ENCODE peak calls at places on chromosomes 5 and 9, in ten cellular contexts. One of them, this sample, is unnamed.

GRCh38 chr9:15724006-15724405 is 171.2 kb downstream of the CCDC171 start:
- DNase-seq in naive thymus-derived CD8-positive, alpha-beta T cell: no peak
- DNase-seq in GM04504: peak; percentile 9
- DNase-seq in Peyer's patch: no peak
- DNase-seq in activated CD8-positive, alpha-beta memory T cell treated with anti-CD3 and anti-CD28 coated beads for 4 hours: no peak
- DNase-seq in left kidney: no peak
- DNase-seq in kidney: no peak
- DNase-seq in activated naive CD4-positive, alpha-beta T cell: no peak
- DNase-seq in germinal center: no peak
- DNase-seq in SHP77: no peak
- DNase-seq in this sample: no peak

GRCh38 chr5:122292357-122292756 is 19.7 kb upstream of the SNCAIP start:
- DNase-seq in GM04504: no peak
- DNase-seq in SHP77: no peak
- DNase-seq in germinal center: no peak
- DNase-seq in left kidney: no peak
- DNase-seq in activated naive CD4-positive, alpha-beta T cell: no peak
- DNase-seq in naive thymus-derived CD8-positive, alpha-beta T cell: no peak
- DNase-seq in kidney: no peak
- DNase-seq in Peyer's patch: no peak
- DNase-seq in activated CD8-positive, alpha-beta memory T cell treated with anti-CD3 and anti-CD28 coated beads for 4 hours: no peak
- DNase-seq in this sample: no peak

GRCh38 chr5:39231705-39232525 is 12.6 kb upstream of the FYB1 start:
- DNase-seq in activated CD8-positive, alpha-beta memory T cell treated with anti-CD3 and anti-CD28 coated beads for 4 hours: no peak
- DNase-seq in left kidney: no peak
- DNase-seq in germinal center: no peak
- DNase-seq in GM04504: no peak
- DNase-seq in activated naive CD4-positive, alpha-beta T cell: no peak
- DNase-seq in SHP77: no peak
- DNase-seq in Peyer's patch: no peak
- DNase-seq in kidney: no peak
- DNase-seq in naive thymus-derived CD8-positive, alpha-beta T cell: no peak
- DNase-seq in this sample: peak; percentile 68

GRCh38 chr9:123686849-123687233 is 243.1 kb downstream of the DENND1A start:
- DNase-seq in activated CD8-positive, alpha-beta memory T cell treated with anti-CD3 and anti-CD28 coated beads for 4 hours: no peak
- DNase-seq in GM04504: no peak
- DNase-seq in kidney: no peak
- DNase-seq in left kidney: peak; percentile 76
- DNase-seq in Peyer's patch: no peak
- DNase-seq in SHP77: no peak
- DNase-seq in naive thymus-derived CD8-positive, alpha-beta T cell: no peak
- DNase-seq in germinal center: no peak
- DNase-seq in activated naive CD4-positive, alpha-beta T cell: no peak
- DNase-seq in this sample: no peak

GRCh38 chr5:97192580-97193421 is 9.8 kb upstream of the RIOK2 start:
- DNase-seq in SHP77: no peak
- DNase-seq in germinal center: no peak
- DNase-seq in activated CD8-positive, alpha-beta memory T cell treated with anti-CD3 and anti-CD28 coated beads for 4 hours: no peak
- DNase-seq in left kidney: peak; percentile 1
- DNase-seq in activated naive CD4-positive, alpha-beta T cell: no peak
- DNase-seq in kidney: no peak
- DNase-seq in GM04504: no peak
- DNase-seq in naive thymus-derived CD8-positive, alpha-beta T cell: no peak
- DNase-seq in Peyer's patch: no peak
- DNase-seq in this sample: no peak

GRCh38 chr5:10214036-10214435 is 35.7 kb downstream of the ATPSCKMT start:
- DNase-seq in germinal center: no peak
- DNase-seq in activated CD8-positive, alpha-beta memory T cell treated with anti-CD3 and anti-CD28 coated beads for 4 hours: no peak
- DNase-seq in Peyer's patch: no peak
- DNase-seq in naive thymus-derived CD8-positive, alpha-beta T cell: no peak
- DNase-seq in left kidney: no peak
- DNase-seq in GM04504: no peak
- DNase-seq in activated naive CD4-positive, alpha-beta T cell: no peak
- DNase-seq in kidney: no peak
- DNase-seq in SHP77: no peak
- DNase-seq in this sample: no peak

GRCh38 chr9:33239922-33240321 is at the start of gene SPINK4:
- DNase-seq in activated CD8-positive, alpha-beta memory T cell treated with anti-CD3 and anti-CD28 coated beads for 4 hours: no peak
- DNase-seq in germinal center: no peak
- DNase-seq in Peyer's patch: no peak
- DNase-seq in SHP77: no peak
- DNase-seq in GM04504: no peak
- DNase-seq in activated naive CD4-positive, alpha-beta T cell: no peak
- DNase-seq in left kidney: no peak
- DNase-seq in naive thymus-derived CD8-positive, alpha-beta T cell: no peak
- DNase-seq in kidney: no peak
- DNase-seq in this sample: no peak

GRCh38 chr5:90337449-90338052 is 72.0 kb downstream of the CETN3 start:
- DNase-seq in GM04504: no peak
- DNase-seq in SHP77: no peak
- DNase-seq in germinal center: no peak
- DNase-seq in left kidney: no peak
- DNase-seq in naive thymus-derived CD8-positive, alpha-beta T cell: no peak
- DNase-seq in Peyer's patch: no peak
- DNase-seq in kidney: no peak
- DNase-seq in activated naive CD4-positive, alpha-beta T cell: no peak
- DNase-seq in activated CD8-positive, alpha-beta memory T cell treated with anti-CD3 and anti-CD28 coated beads for 4 hours: no peak
- DNase-seq in this sample: no peak

GRCh38 chr9:77820293-77820954 is 172.3 kb upstream of the GNA14 start:
- DNase-seq in activated naive CD4-positive, alpha-beta T cell: no peak
- DNase-seq in germinal center: no peak
- DNase-seq in activated CD8-positive, alpha-beta memory T cell treated with anti-CD3 and anti-CD28 coated beads for 4 hours: no peak
- DNase-seq in Peyer's patch: no peak
- DNase-seq in naive thymus-derived CD8-positive, alpha-beta T cell: no peak
- DNase-seq in kidney: no peak
- DNase-seq in GM04504: peak; percentile 73
- DNase-seq in left kidney: no peak
- DNase-seq in SHP77: no peak
- DNase-seq in this sample: no peak

GRCh38 chr9:972512-973294 is 3.8 kb upstream of the DMRT3 start:
- DNase-seq in Peyer's patch: no peak
- DNase-seq in left kidney: no peak
- DNase-seq in germinal center: no peak
- DNase-seq in activated naive CD4-positive, alpha-beta T cell: no peak
- DNase-seq in kidney: no peak
- DNase-seq in GM04504: no peak
- DNase-seq in activated CD8-positive, alpha-beta memory T cell treated with anti-CD3 and anti-CD28 coated beads for 4 hours: no peak
- DNase-seq in naive thymus-derived CD8-positive, alpha-beta T cell: no peak
- DNase-seq in SHP77: no peak
- DNase-seq in this sample: no peak

GRCh38 chr9:36029765-36030528 is 6.8 kb upstream of the RECK start:
- DNase-seq in activated CD8-positive, alpha-beta memory T cell treated with anti-CD3 and anti-CD28 coated beads for 4 hours: no peak
- DNase-seq in kidney: no peak
- DNase-seq in naive thymus-derived CD8-positive, alpha-beta T cell: no peak
- DNase-seq in left kidney: no peak
- DNase-seq in SHP77: no peak
- DNase-seq in Peyer's patch: no peak
- DNase-seq in germinal center: peak; percentile 43
- DNase-seq in GM04504: peak; percentile 91
- DNase-seq in activated naive CD4-positive, alpha-beta T cell: no peak
- DNase-seq in this sample: no peak

GRCh38 chr9:104177003-104177611 is 83.0 kb downstream of the SMC2 start:
- DNase-seq in SHP77: peak; percentile 1
- DNase-seq in activated CD8-positive, alpha-beta memory T cell treated with anti-CD3 and anti-CD28 coated beads for 4 hours: no peak
- DNase-seq in naive thymus-derived CD8-positive, alpha-beta T cell: no peak
- DNase-seq in activated naive CD4-positive, alpha-beta T cell: no peak
- DNase-seq in GM04504: no peak
- DNase-seq in kidney: no peak
- DNase-seq in germinal center: no peak
- DNase-seq in left kidney: peak; percentile 3
- DNase-seq in Peyer's patch: no peak
- DNase-seq in this sample: no peak

This sample was measured in CD4-positive, CD25-positive, alpha-beta regulatory T cell.